ENCODE peak calls at places on chromosomes 5 and 9, in five cellular contexts. One of them, this sample, is unnamed.

GRCh38 chr9:123383512-123384170 is 27.6 kb downstream of the CRB2 start:
- DNase-seq in H4: no peak
- DNase-seq in BJ: no peak
- DNase-seq in uterus: no peak
- DNase-seq in smooth muscle cell of the brain vasculature: no peak
- DNase-seq in this sample: no peak

GRCh38 chr9:115016369-115016768 is 86.0 kb upstream of the TNFSF8 start:
- DNase-seq in H4: no peak
- DNase-seq in BJ: no peak
- DNase-seq in uterus: no peak
- DNase-seq in smooth muscle cell of the brain vasculature: no peak
- DNase-seq in this sample: no peak

GRCh38 chr5:142845402-142845901 is 75.3 kb downstream of the ARHGAP26 start:
- DNase-seq in H4: no peak
- DNase-seq in BJ: no peak
- DNase-seq in uterus: no peak
- DNase-seq in smooth muscle cell of the brain vasculature: no peak
- DNase-seq in this sample: no peak

GRCh38 chr9:79817469-79818004 is 245.8 kb downstream of the TLE4 start:
- DNase-seq in H4: peak; percentile 13
- DNase-seq in BJ: no peak
- DNase-seq in uterus: no peak
- DNase-seq in smooth muscle cell of the brain vasculature: no peak
- DNase-seq in this sample: peak; percentile 20

GRCh38 chr9:130199605-130200004 is 27.4 kb downstream of the NCS1 start:
- DNase-seq in H4: no peak
- DNase-seq in BJ: peak; percentile 25
- DNase-seq in uterus: no peak
- DNase-seq in smooth muscle cell of the brain vasculature: no peak
- DNase-seq in this sample: peak; percentile 62

GRCh38 chr5:154626876-154627552 is 128.2 kb upstream of the LARP1 start:
- DNase-seq in H4: no peak
- DNase-seq in BJ: no peak
- DNase-seq in uterus: no peak
- DNase-seq in smooth muscle cell of the brain vasculature: no peak
- DNase-seq in this sample: no peak

GRCh38 chr9:110555971-110556370 is 23.6 kb downstream of the SVEP1 start:
- DNase-seq in H4: peak; percentile 22
- DNase-seq in BJ: peak; percentile 81
- DNase-seq in uterus: peak; percentile 76
- DNase-seq in smooth muscle cell of the brain vasculature: no peak
- DNase-seq in this sample: peak; percentile 72

GRCh38 chr9:118938581-118938980 is 430.7 kb downstream of the BRINP1 start:
- DNase-seq in H4: no peak
- DNase-seq in BJ: no peak
- DNase-seq in uterus: no peak
- DNase-seq in smooth muscle cell of the brain vasculature: no peak
- DNase-seq in this sample: no peak

GRCh38 chr9:26650325-26650724 is 242.3 kb downstream of the CAAP1 start:
- DNase-seq in H4: no peak
- DNase-seq in BJ: no peak
- DNase-seq in uterus: no peak
- DNase-seq in smooth muscle cell of the brain vasculature: no peak
- DNase-seq in this sample: no peak

GRCh38 chr9:83280259-83280658 is 217.3 kb upstream of the RASEF start:
- DNase-seq in H4: peak; percentile 45
- DNase-seq in BJ: no peak
- DNase-seq in uterus: no peak
- DNase-seq in smooth muscle cell of the brain vasculature: no peak
- DNase-seq in this sample: no peak

GRCh38 chr9:18568969-18569368 is 95.0 kb downstream of the ADAMTSL1 start:
- DNase-seq in H4: no peak
- DNase-seq in BJ: no peak
- DNase-seq in uterus: no peak
- DNase-seq in smooth muscle cell of the brain vasculature: no peak
- DNase-seq in this sample: no peak

GRCh38 chr5:60196382-60197113 is 303.0 kb upstream of the PDE4D start:
- DNase-seq in H4: peak; percentile 99
- DNase-seq in BJ: peak; percentile 91
- DNase-seq in uterus: peak; percentile 47
- DNase-seq in smooth muscle cell of the brain vasculature: peak; percentile 91
- DNase-seq in this sample: peak; percentile 36

GRCh38 chr5:94017579-94017978 is 276.2 kb upstream of the POU5F2 start:
- DNase-seq in H4: peak; percentile 6
- DNase-seq in BJ: no peak
- DNase-seq in uterus: no peak
- DNase-seq in smooth muscle cell of the brain vasculature: no peak
- DNase-seq in this sample: no peak

GRCh38 chr5:31007672-31008071 is 185.8 kb upstream of the CDH6 start:
- DNase-seq in H4: no peak
- DNase-seq in BJ: no peak
- DNase-seq in uterus: no peak
- DNase-seq in smooth muscle cell of the brain vasculature: no peak
- DNase-seq in this sample: no peak

GRCh38 chr9:104961238-104961637 is 33.3 kb upstream of the ABCA1 start:
- DNase-seq in H4: peak; percentile 88
- DNase-seq in BJ: no peak
- DNase-seq in uterus: no peak
- DNase-seq in smooth muscle cell of the brain vasculature: no peak
- DNase-seq in this sample: peak; percentile 46

GRCh38 chr5:122585111-122585415 is 189.8 kb upstream of the SNX2 start:
- DNase-seq in H4: no peak
- DNase-seq in BJ: no peak
- DNase-seq in uterus: no peak
- DNase-seq in smooth muscle cell of the brain vasculature: no peak
- DNase-seq in this sample: no peak

GRCh38 chr5:143471666-143472411 is 68.4 kb upstream of the NR3C1 start:
- DNase-seq in H4: no peak
- DNase-seq in BJ: no peak
- DNase-seq in uterus: no peak
- DNase-seq in smooth muscle cell of the brain vasculature: no peak
- DNase-seq in this sample: no peak

GRCh38 chr5:33794550-33795300 is 97.1 kb downstream of the ADAMTS12 start:
- DNase-seq in H4: no peak
- DNase-seq in BJ: no peak
- DNase-seq in uterus: no peak
- DNase-seq in smooth muscle cell of the brain vasculature: no peak
- DNase-seq in this sample: no peak

GRCh38 chr5:169647566-169647965 is 10.5 kb downstream of the DOCK2 start:
- DNase-seq in H4: no peak
- DNase-seq in BJ: no peak
- DNase-seq in uterus: no peak
- DNase-seq in smooth muscle cell of the brain vasculature: no peak
- DNase-seq in this sample: no peak

GRCh38 chr5:151068571-151069197 is 12.2 kb downstream of the TNIP1 start:
- DNase-seq in H4: no peak
- DNase-seq in BJ: no peak
- DNase-seq in uterus: no peak
- DNase-seq in smooth muscle cell of the brain vasculature: no peak
- DNase-seq in this sample: no peak

GRCh38 chr5:75050415-75050814 is 1.9 kb downstream of the GCNT4 start:
- DNase-seq in H4: peak; percentile 48
- DNase-seq in BJ: no peak
- DNase-seq in uterus: no peak
- DNase-seq in smooth muscle cell of the brain vasculature: no peak
- DNase-seq in this sample: no peak

GRCh38 chr9:33151007-33151557 is 16.1 kb downstream of the B4GALT1 start:
- DNase-seq in H4: peak; percentile 89
- DNase-seq in BJ: peak; percentile 88
- DNase-seq in uterus: peak; percentile 64
- DNase-seq in smooth muscle cell of the brain vasculature: peak; percentile 77
- DNase-seq in this sample: no peak

GRCh38 chr5:33738967-33739366 is 152.8 kb downstream of the ADAMTS12 start:
- DNase-seq in H4: no peak
- DNase-seq in BJ: no peak
- DNase-seq in uterus: no peak
- DNase-seq in smooth muscle cell of the brain vasculature: no peak
- DNase-seq in this sample: no peak

GRCh38 chr5:137446611-137447010 is 52.5 kb downstream of the SPOCK1 start:
- DNase-seq in H4: no peak
- DNase-seq in BJ: no peak
- DNase-seq in uterus: no peak
- DNase-seq in smooth muscle cell of the brain vasculature: no peak
- DNase-seq in this sample: no peak

GRCh38 chr9:91855196-91855595 is 94.8 kb downstream of the ROR2 start:
- DNase-seq in H4: no peak
- DNase-seq in BJ: no peak
- DNase-seq in uterus: no peak
- DNase-seq in smooth muscle cell of the brain vasculature: no peak
- DNase-seq in this sample: peak; percentile 61